ENCODE peak calls at places on chromosomes 12 and 14, in six cellular contexts. A is brain microvascular endothelial cell; W is T-helper 1 cell; X is NCI-H345; T is effector CD4-positive, alpha-beta T cell; J is NCI-H146. H is an unnamed sample.
A peak's percentile ranks its signal among the peaks of the same experiment; 100 is the strongest.

GRCh38 chr12:131132118-131132892 is 178.6 kb downstream of the ADGRD1 start:
- DNase-seq in A (peak; percentile 55), W (peak; percentile 62), X (peak; percentile 18), T (peak; percentile 62), J (peak; percentile 18), H (no peak)

GRCh38 chr12:1056390-1056789 is 65.4 kb downstream of the ERC1 start:
- DNase-seq in A (no peak), W (no peak), X (peak; percentile 7), T (no peak), J (peak; percentile 94), H (no peak)

GRCh38 chr12:50057000-50057841 is at the start of gene ASIC1:
- DNase-seq in A (peak; percentile 56), W (peak; percentile 15), X (no peak), T (no peak), J (peak; percentile 89), H (peak; percentile 86)

GRCh38 chr14:64880382-64881121 is 845 bp upstream of the SPTB start:
- DNase-seq in A (no peak), W (peak; percentile 34), X (peak; percentile 84), T (peak; percentile 34), J (peak; percentile 75), H (peak; percentile 80)

GRCh38 chr14:69567563-69567962 is 7.1 kb downstream of the CCDC177 start:
- DNase-seq in A (no peak), W (no peak), X (no peak), T (no peak), J (no peak), H (no peak)

GRCh38 chr14:38127784-38128183 is 79.9 kb upstream of the SSTR1 start:
- DNase-seq in A (no peak), W (no peak), X (no peak), T (no peak), J (no peak), H (no peak)

GRCh38 chr12:16165506-16165905 is 112.0 kb downstream of the SLC15A5 start:
- DNase-seq in A (peak; percentile 64), W (no peak), X (peak; percentile 70), T (no peak), J (peak; percentile 90), H (peak; percentile 16)

GRCh38 chr12:104747956-104748355 is 210.1 kb downstream of the SLC41A2 start:
- DNase-seq in A (no peak), W (no peak), X (no peak), T (no peak), J (no peak), H (no peak)

GRCh38 chr14:23357261-23357660 is 4.6 kb upstream of the SLC22A17 start:
- DNase-seq in A (no peak), W (no peak), X (no peak), T (no peak), J (no peak), H (no peak)

GRCh38 chr14:32764131-32764530 is 174.5 kb upstream of the NPAS3 start:
- DNase-seq in A (peak; percentile 46), W (no peak), X (no peak), T (no peak), J (no peak), H (no peak)

GRCh38 chr14:94689985-94690400 is 77.8 kb downstream of the SERPINA3 start:
- DNase-seq in A (no peak), W (no peak), X (no peak), T (no peak), J (peak; percentile 10), H (no peak)

GRCh38 chr14:36818794-36819384 is 157.2 kb downstream of the PAX9 start:
- DNase-seq in A (peak; percentile 18), W (no peak), X (no peak), T (no peak), J (no peak), H (no peak)

GRCh38 chr14:104392001-104392395 is 187.6 kb upstream of the C14orf180 start:
- DNase-seq in A (no peak), W (no peak), X (no peak), T (no peak), J (no peak), H (no peak)

GRCh38 chr14:96394047-96394815 is 2.3 kb downstream of the AK7 start:
- DNase-seq in A (no peak), W (no peak), X (no peak), T (no peak), J (no peak), H (no peak)

GRCh38 chr14:26765768-26766550 is 168.1 kb upstream of the NOVA1 start:
- DNase-seq in A (peak; percentile 4), W (no peak), X (peak; percentile 11), T (no peak), J (no peak), H (no peak)

GRCh38 chr12:116376354-116377193 is 99.1 kb upstream of the MED13L start:
- DNase-seq in A (no peak), W (no peak), X (peak; percentile 80), T (no peak), J (peak; percentile 30), H (no peak)

GRCh38 chr14:39034481-39035296 is 68.3 kb downstream of the SEC23A start:
- DNase-seq in A (no peak), W (no peak), X (no peak), T (no peak), J (peak; percentile 34), H (peak; percentile 57)

GRCh38 chr12:3458041-3458440 is 33.0 kb upstream of the PRMT8 start:
- DNase-seq in A (no peak), W (no peak), X (no peak), T (no peak), J (no peak), H (no peak)

GRCh38 chr12:89999699-90000505 is 291.3 kb upstream of the ATP2B1 start:
- DNase-seq in A (peak; percentile 61), W (no peak), X (no peak), T (no peak), J (no peak), H (no peak)

GRCh38 chr12:104399750-104400612 is 56.8 kb upstream of the CHST11 start:
- DNase-seq in A (no peak), W (no peak), X (no peak), T (no peak), J (no peak), H (no peak)

GRCh38 chr12:63821781-63822251 is 22.7 kb upstream of the SRGAP1 start:
- DNase-seq in A (peak; percentile 41), W (no peak), X (no peak), T (no peak), J (no peak), H (no peak)

GRCh38 chr14:60079723-60080122 is 12.0 kb upstream of the PCNX4 start:
- DNase-seq in A (no peak), W (no peak), X (no peak), T (no peak), J (no peak), H (no peak)

GRCh38 chr12:118070650-118071049 is 9.7 kb upstream of the WSB2 start:
- DNase-seq in A (no peak), W (no peak), X (no peak), T (no peak), J (no peak), H (no peak)

GRCh38 chr12:1799068-1799881 is 21.1 kb upstream of the LRTM2 start:
- DNase-seq in A (no peak), W (no peak), X (no peak), T (no peak), J (no peak), H (no peak)

GRCh38 chr14:60720962-60721330 is 3.2 kb downstream of the SIX4 start:
- DNase-seq in A (no peak), W (no peak), X (no peak), T (no peak), J (no peak), H (no peak)

GRCh38 chr14:105589161-105589925 is 63.0 kb downstream of the TMEM121 start:
- DNase-seq in A (no peak), W (no peak), X (no peak), T (no peak), J (no peak), H (no peak)

GRCh38 chr12:103930787-103931536 is 752 bp downstream of the HSP90B1 start:
- DNase-seq in A (no peak), W (no peak), X (no peak), T (no peak), J (peak; percentile 37), H (no peak)

GRCh38 chr12:80186727-80187217 is 87.4 kb downstream of the OTOGL start:
- DNase-seq in A (peak; percentile 91), W (peak; percentile 5), X (peak; percentile 58), T (peak; percentile 3), J (peak; percentile 76), H (peak; percentile 64)

GRCh38 chr12:8018666-8019581 is 13.6 kb upstream of the FOXJ2 start:
- DNase-seq in A (no peak), W (no peak), X (no peak), T (no peak), J (peak; percentile 23), H (no peak)

GRCh38 chr12:21509768-21510167 is 8.2 kb downstream of the GOLT1B start:
- DNase-seq in A (no peak), W (no peak), X (no peak), T (no peak), J (no peak), H (no peak)